ENCODE peak calls at places on chromosome 19, in four cellular contexts. U is heart right ventricle, S is esophagus squamous epithelium, O is NB4. H is an unnamed sample.

GRCh38 chr19:5354403-5354802 is 13.8 kb upstream of the PTPRS start:
- DNase-seq in U (no peak), S (no peak), O (peak; percentile 42), H (peak; percentile 19)

GRCh38 chr19:5927439-5927821 is 13.4 kb downstream of the CAPS start:
- DNase-seq in U (no peak), S (no peak), O (no peak), H (no peak)

GRCh38 chr19:29674374-29675119 is 9.3 kb downstream of the PLEKHF1 start:
- DNase-seq in U (no peak), S (no peak), O (no peak), H (no peak)

GRCh38 chr19:39858541-39858940 is 12.4 kb upstream of the FBL start:
- DNase-seq in U (no peak), S (no peak), O (no peak), H (peak; percentile 8)

GRCh38 chr19:52369463-52370340 is at the start of gene ZNF880:
- DNase-seq in U (peak; percentile 95), S (peak; percentile 51), O (no peak), H (peak; percentile 90)

GRCh38 chr19:12000152-12000981 is 35.1 kb downstream of the ZNF433 start:
- DNase-seq in U (no peak), S (no peak), O (peak; percentile 17), H (peak; percentile 52)

GRCh38 chr19:18440421-18440877 is 2.5 kb upstream of the ISYNA1 start:
- DNase-seq in U (no peak), S (no peak), O (peak; percentile 60), H (no peak)

GRCh38 chr19:3964256-3965194 is 6.4 kb downstream of the DAPK3 start:
- DNase-seq in U (no peak), S (no peak), O (no peak), H (no peak)

GRCh38 chr19:48190288-48191284 is 20.1 kb downstream of the ZSWIM9 start:
- DNase-seq in U (no peak), S (no peak), O (peak; percentile 64), H (peak; percentile 82)

GRCh38 chr19:33627526-33627925 is 5.8 kb downstream of the CHST8 start:
- DNase-seq in U (no peak), S (no peak), O (no peak), H (no peak)

GRCh38 chr19:49387936-49388372 is at the start of gene KASH5:
- DNase-seq in U (peak; percentile 86), S (peak; percentile 27), O (no peak), H (peak; percentile 52)

GRCh38 chr19:49689133-49690072 is at the start of gene ADM5:
- DNase-seq in U (peak; percentile 54), S (no peak), O (peak; percentile 21), H (no peak)

GRCh38 chr19:43784981-43785808 is 4.4 kb upstream of the KCNN4 start:
- DNase-seq in U (no peak), S (no peak), O (peak; percentile 71), H (peak; percentile 81)

DNA sequence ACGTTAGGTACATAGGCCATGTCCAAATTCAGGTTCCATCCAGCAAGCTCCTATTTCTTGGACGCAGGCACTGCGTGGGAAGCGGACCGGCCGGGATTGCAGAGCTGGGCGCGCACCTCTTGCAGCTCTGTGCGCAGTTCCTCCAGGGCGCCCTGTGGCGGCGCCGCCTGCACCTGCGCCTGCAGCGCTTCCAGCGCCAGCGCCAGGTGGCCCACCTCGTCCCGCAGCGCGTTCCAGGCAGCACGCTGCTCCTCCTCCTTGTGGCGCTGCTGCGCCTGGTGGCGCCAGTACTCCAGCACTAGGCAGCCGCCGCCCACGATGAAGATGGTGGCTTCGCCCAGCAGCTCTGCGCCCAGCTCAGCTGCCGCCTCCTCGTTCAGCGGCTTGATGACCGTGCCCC is 31.1 kb downstream of the OPA3 start:
- DNase-seq in U (no peak), S (no peak), O (no peak), H (no peak)
- TF ChIP-seq CTCF in U (no peak), S (peak; percentile 46), O (no peak), H (no peak)

GRCh38 chr19:2582984-2583956 is 107.3 kb downstream of the GADD45B start:
- DNase-seq in U (no peak), S (no peak), O (no peak), H (peak; percentile 31)

GRCh38 chr19:2578391-2578826 is 102.5 kb downstream of the GADD45B start:
- DNase-seq in U (no peak), S (no peak), O (no peak), H (peak; percentile 35)

GRCh38 chr19:2578911-2579677 is 103.2 kb downstream of the GADD45B start:
- DNase-seq in U (peak; percentile 92), S (no peak), O (peak; percentile 77), H (peak; percentile 90)

GRCh38 chr19:2577722-2578335 is 101.9 kb downstream of the GADD45B start:
- DNase-seq in U (no peak), S (no peak), O (no peak), H (no peak)

GRCh38 chr19:2579678-2580280 is 103.9 kb downstream of the GADD45B start:
- DNase-seq in U (no peak), S (no peak), O (no peak), H (no peak)
- TF ChIP-seq CTCF in U (peak; percentile 6), S (no peak), O (no peak), H (no peak)

DNA sequence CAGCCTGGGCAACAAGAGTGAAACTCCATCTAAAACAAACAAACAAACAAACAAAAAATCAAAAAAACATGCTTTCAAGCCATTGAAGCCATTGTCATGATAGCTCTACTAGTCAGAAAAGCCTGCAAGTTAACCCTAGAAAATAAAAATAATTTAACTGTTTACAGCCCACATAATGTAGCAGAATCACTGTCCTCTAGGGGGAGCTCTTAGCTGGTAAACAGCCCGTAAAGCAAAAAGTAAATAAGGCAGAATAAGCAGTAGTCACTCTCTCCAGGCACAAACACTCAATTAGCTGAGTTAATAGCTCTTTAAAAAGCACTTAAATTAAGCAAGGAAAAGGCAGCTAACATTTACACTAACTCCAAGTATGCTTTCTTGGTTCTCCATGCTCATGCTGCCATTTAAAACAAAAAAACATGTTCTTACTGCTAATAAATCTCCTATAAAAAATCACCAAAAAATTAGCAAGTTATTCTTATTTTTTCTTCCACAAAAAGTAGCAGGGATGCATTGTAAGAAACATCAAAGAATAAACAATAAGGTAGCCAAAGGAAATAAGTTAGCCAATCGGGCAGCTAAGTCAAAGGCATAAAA is 11.3 kb downstream of the LILRB4 start:
- DNase-seq in U (no peak), S (no peak), O (peak; percentile 61), H (peak; percentile 39)
- TF ChIP-seq CTCF in U (peak; percentile 62), S (peak; percentile 23), O (peak; percentile 59), H (peak; percentile 68)

GRCh38 chr19:34662919-34663318 is 14.0 kb downstream of the SCGB2B2 start:
- DNase-seq in U (no peak), S (no peak), O (peak; percentile 61), H (peak; percentile 25)
- TF ChIP-seq CTCF in U (peak; percentile 43), S (peak; percentile 24), O (peak; percentile 43), H (peak; percentile 22)

GRCh38 chr19:10858204-10858828 is 10.1 kb downstream of the C19orf38 start:
- DNase-seq in U (no peak), S (no peak), O (peak; percentile 54), H (peak; percentile 28)

GRCh38 chr19:10864538-10864899 is 6.8 kb upstream of the CARM1 start:
- DNase-seq in U (peak; percentile 89), S (no peak), O (peak; percentile 77), H (peak; percentile 71)

GRCh38 chr19:10863107-10863700 is 8.1 kb upstream of the CARM1 start:
- DNase-seq in U (no peak), S (no peak), O (peak; percentile 64), H (peak; percentile 72)

GRCh38 chr19:10862561-10863106 is 8.7 kb upstream of the CARM1 start:
- DNase-seq in U (no peak), S (no peak), O (no peak), H (no peak)

GRCh38 chr19:10861118-10861651 is 10.2 kb upstream of the CARM1 start:
- DNase-seq in U (no peak), S (no peak), O (peak; percentile 67), H (no peak)
- TF ChIP-seq CTCF in U (no peak), S (no peak), O (peak; percentile 65), H (peak; percentile 59)

DNA sequence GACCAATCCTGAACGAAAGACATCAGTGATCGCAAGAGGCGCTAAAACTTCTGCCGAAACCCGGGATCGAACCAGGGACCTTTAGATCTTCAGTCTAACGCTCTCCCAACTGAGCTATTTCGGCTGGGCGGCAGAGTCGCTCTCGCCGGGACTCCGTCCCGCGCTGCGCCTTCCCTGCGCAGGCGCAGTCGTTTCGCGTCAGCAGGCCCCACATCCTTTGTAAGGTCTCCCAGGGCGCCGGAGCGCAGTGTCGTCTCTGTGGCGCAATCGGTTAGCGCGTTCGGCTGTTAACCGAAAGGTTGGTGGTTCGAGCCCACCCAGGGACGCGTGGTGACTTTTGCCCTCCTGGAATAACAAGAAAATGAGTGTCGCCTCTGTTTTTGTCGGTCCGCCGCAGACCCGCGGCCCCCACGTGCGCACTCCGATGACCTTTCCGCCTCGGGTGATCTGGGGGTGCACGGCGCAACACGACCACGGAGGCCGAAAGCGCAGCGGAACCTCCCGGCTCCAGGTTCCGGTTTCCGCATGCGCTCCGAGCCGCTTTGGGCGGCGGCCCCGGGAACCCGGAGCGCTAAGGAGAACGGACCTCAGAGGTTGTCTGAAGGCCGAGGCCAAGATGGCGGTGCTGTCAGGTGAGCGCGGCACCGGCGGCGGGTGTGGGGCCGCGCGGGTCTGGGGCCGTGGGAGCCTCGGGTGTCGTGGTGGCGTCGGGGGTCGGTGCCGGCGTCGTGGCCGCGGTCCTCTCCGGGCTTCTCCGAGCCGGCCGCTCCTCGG is at the start of gene NDUFS7:
- DNase-seq in U (peak; percentile 88), S (peak; percentile 53), O (peak; percentile 87), H (peak; percentile 91)
- TF ChIP-seq CTCF in U (no peak), S (peak; percentile 25), O (no peak), H (peak; percentile 11)